ENCODE peak calls at places on chromosomes 11 and 22, in seven cellular contexts. R, O, U, B, H, J and C are unnamed samples.

GRCh38 chr11:102319544-102319943 is 2.3 kb downstream of the BIRC3 start:
- DNase-seq in R (no peak), O (no peak), U (no peak), B (no peak), H (no peak), J (no peak), C (no peak)

GRCh38 chr11:84543367-84544159 is 1083.6 kb downstream of the DLG2 start:
- DNase-seq in R (no peak), O (no peak), U (peak), B (peak), H (no peak), J (no peak), C (no peak)

GRCh38 chr22:41417622-41418390 is 28.8 kb downstream of the TOB2 start:
- DNase-seq in R (no peak), O (no peak), U (no peak), B (no peak), H (peak), J (no peak), C (peak)

GRCh38 chr11:32333335-32333991 is 101.9 kb downstream of the WT1 start:
- DNase-seq in R (no peak), O (no peak), U (peak), B (peak), H (peak), J (peak), C (peak)

GRCh38 chr11:15769203-15769602 is 587.1 kb downstream of the SOX6 start:
- DNase-seq in R (no peak), O (no peak), U (no peak), B (no peak), H (no peak), J (no peak), C (no peak)

GRCh38 chr11:2760196-2760871 is 60.5 kb upstream of the KCNQ1OT1 start:
- DNase-seq in R (no peak), O (no peak), U (no peak), B (no peak), H (no peak), J (peak), C (no peak)

GRCh38 chr22:42282943-42283287 is 12.5 kb upstream of the TCF20 start:
- DNase-seq in R (no peak), O (no peak), U (no peak), B (no peak), H (peak), J (no peak), C (no peak)

GRCh38 chr11:98616256-98616655 is 404.5 kb upstream of the CNTN5 start:
- DNase-seq in R (no peak), O (no peak), U (no peak), B (no peak), H (no peak), J (no peak), C (no peak)

GRCh38 chr22:43743131-43743530 is 69.0 kb downstream of the EFCAB6 start:
- DNase-seq in R (peak), O (no peak), U (peak), B (peak), H (no peak), J (no peak), C (no peak)

GRCh38 chr11:59172345-59173079 is 580 bp downstream of the DTX4 start:
- DNase-seq in R (peak), O (no peak), U (peak), B (peak), H (peak), J (peak), C (peak)

GRCh38 chr11:113396693-113397092 is 9.1 kb downstream of the ANKK1 start:
- DNase-seq in R (no peak), O (no peak), U (no peak), B (no peak), H (no peak), J (no peak), C (no peak)

GRCh38 chr11:24234822-24235508 is 261.9 kb upstream of the LUZP2 start:
- DNase-seq in R (no peak), O (no peak), U (peak), B (peak), H (peak), J (no peak), C (peak)

GRCh38 chr11:19873730-19874129 is 161.1 kb downstream of the NAV2 start:
- DNase-seq in R (no peak), O (no peak), U (peak), B (peak), H (no peak), J (no peak), C (no peak)

GRCh38 chr11:19872526-19873135 is 160.0 kb downstream of the NAV2 start:
- DNase-seq in R (no peak), O (no peak), U (peak), B (no peak), H (no peak), J (no peak), C (no peak)

GRCh38 chr11:19871531-19871930 is 158.9 kb downstream of the NAV2 start:
- DNase-seq in R (no peak), O (no peak), U (no peak), B (no peak), H (no peak), J (no peak), C (no peak)

GRCh38 chr11:19876750-19877149 is 164.1 kb downstream of the NAV2 start:
- DNase-seq in R (no peak), O (no peak), U (no peak), B (no peak), H (no peak), J (no peak), C (no peak)

DNA sequence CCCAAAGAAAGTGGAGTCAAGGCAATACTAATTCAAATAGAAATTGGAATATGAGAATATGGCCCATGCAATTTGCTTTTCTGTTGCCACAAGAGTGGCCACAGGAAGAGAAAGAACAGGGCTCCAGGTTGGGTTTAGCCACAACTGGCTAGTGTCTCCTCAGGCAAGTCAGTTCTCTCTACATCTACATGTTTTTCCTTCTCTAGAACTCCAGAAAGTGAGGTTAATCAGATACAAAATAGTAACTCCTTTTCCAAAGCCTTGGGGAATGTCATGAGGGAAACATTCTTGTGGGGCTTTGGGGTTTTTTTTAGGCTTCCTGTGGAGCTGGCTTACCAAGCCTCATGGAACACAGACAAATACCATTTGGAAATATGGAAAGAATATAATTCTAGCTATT is 161.6 kb downstream of the NAV2 start:
- DNase-seq in R (no peak), O (no peak), U (no peak), B (no peak), H (no peak), J (no peak), C (no peak)
- H3K27ac ChIP-seq in R (no peak), O (no peak), U (peak), B (no peak), H (no peak), J (no peak), C (no peak)

DNA sequence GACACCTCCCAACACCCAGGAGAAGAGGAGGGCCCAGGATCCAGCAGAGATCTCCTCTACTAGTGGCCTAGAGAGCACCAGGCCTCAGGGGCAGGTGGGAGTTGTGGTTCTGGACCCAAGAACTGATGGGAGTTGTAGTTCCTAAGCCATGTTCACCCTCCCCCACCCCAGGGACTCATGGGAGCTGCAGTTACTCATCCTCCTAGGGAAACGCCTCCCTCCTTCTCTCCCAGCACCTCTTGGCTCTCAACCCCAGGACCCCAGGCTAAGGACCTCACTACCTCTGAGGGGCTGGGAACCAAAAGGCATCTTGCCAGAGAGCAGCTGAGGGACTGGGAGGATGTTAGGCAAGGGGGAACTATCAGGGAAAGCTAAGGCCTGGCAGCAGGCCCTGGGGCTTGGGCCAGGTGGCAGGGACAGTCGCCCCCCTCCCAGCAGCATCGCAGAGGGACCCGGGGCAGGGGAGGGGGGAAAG is 28.8 kb downstream of the SLC22A12 start:
- DNase-seq in R (no peak), O (peak), U (peak), B (peak), H (peak), J (no peak), C (no peak)
- H3K27ac ChIP-seq in R (no peak), O (no peak), U (no peak), B (no peak), H (no peak), J (peak), C (peak)

DNA sequence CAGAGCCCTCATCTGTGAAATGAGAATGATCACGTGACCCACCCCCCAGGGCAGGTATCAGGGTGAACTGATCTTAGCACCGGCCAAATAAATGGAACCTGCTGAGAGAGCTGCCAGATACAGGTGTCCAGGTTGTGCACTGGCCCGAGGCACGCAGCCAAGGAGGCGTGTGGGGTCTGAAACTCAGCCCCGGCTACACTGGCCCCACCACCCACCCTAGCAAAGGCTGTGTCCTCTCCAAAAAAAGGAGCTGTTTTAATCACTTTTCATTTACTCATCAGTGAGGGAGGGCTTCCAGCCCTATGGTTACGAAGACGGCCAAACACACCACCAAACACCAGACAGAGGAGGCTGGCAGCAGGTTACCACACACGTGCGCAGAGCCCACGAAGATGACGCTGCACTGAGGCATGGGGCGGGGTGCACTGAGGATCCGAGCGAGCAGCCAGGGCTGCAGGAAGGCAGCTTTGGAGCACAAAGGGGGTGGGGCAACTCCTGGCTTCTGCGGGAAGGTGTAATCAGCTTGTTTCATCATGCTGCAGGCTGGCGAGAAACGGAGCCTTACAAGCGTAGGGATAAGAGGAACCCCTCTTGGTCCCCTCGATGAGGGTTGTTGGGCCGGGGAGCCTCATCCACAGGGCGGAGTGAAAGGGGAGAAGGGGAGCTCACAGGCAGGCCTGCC is 19.5 kb upstream of the SLC22A12 start:
- DNase-seq in R (no peak), O (no peak), U (peak), B (peak), H (peak), J (no peak), C (no peak)
- H3K27ac ChIP-seq in R (no peak), O (no peak), U (no peak), B (no peak), H (no peak), J (no peak), C (no peak)

GRCh38 chr22:23144432-23144831 is 845 bp upstream of the RAB36 start:
- DNase-seq in R (no peak), O (no peak), U (no peak), B (no peak), H (no peak), J (no peak), C (no peak)
- H3K27ac ChIP-seq in R (peak), O (no peak), U (no peak), B (no peak), H (no peak), J (peak), C (peak)